ENCODE peak calls at places on chromosomes 2 and 18, in eight cellular contexts. One of them, this sample, is unnamed.

GRCh38 chr18:5890606-5891360 is 4.5 kb downstream of the TMEM200C start:
- DNase-seq in NCI-H510A: no peak
- DNase-seq in astrocyte of the hippocampus: peak
- DNase-seq in Right ventricle myocardium inferior: no peak
- DNase-seq in NCI-H748 treated with DMSO at 0.1 percent for 48 hours: peak
- DNase-seq in nucleus accumbens: no peak
- DNase-seq in WERI-Rb-1: peak
- DNase-seq in foreskin melanocyte: no peak
- DNase-seq in this sample: peak

GRCh38 chr18:63273170-63273925 is 46.2 kb downstream of the BCL2 start:
- DNase-seq in NCI-H510A: no peak
- DNase-seq in astrocyte of the hippocampus: no peak
- DNase-seq in Right ventricle myocardium inferior: no peak
- DNase-seq in NCI-H748 treated with DMSO at 0.1 percent for 48 hours: no peak
- DNase-seq in nucleus accumbens: no peak
- DNase-seq in WERI-Rb-1: no peak
- DNase-seq in foreskin melanocyte: no peak
- DNase-seq in this sample: no peak

GRCh38 chr2:24568492-24568891 is 77.4 kb downstream of the NCOA1 start:
- DNase-seq in NCI-H510A: no peak
- DNase-seq in astrocyte of the hippocampus: no peak
- DNase-seq in Right ventricle myocardium inferior: no peak
- DNase-seq in NCI-H748 treated with DMSO at 0.1 percent for 48 hours: no peak
- DNase-seq in nucleus accumbens: no peak
- DNase-seq in WERI-Rb-1: no peak
- DNase-seq in foreskin melanocyte: no peak
- DNase-seq in this sample: no peak

GRCh38 chr2:168025487-168026203 is 221.8 kb downstream of the STK39 start:
- DNase-seq in NCI-H510A: no peak
- DNase-seq in astrocyte of the hippocampus: no peak
- DNase-seq in Right ventricle myocardium inferior: no peak
- DNase-seq in NCI-H748 treated with DMSO at 0.1 percent for 48 hours: no peak
- DNase-seq in nucleus accumbens: no peak
- DNase-seq in WERI-Rb-1: peak
- DNase-seq in foreskin melanocyte: peak
- DNase-seq in this sample: no peak

GRCh38 chr18:23537274-23537673 is 34.0 kb downstream of the RMC1 start:
- DNase-seq in NCI-H510A: no peak
- DNase-seq in astrocyte of the hippocampus: no peak
- DNase-seq in Right ventricle myocardium inferior: no peak
- DNase-seq in NCI-H748 treated with DMSO at 0.1 percent for 48 hours: no peak
- DNase-seq in nucleus accumbens: no peak
- DNase-seq in WERI-Rb-1: no peak
- DNase-seq in foreskin melanocyte: no peak
- DNase-seq in this sample: no peak

GRCh38 chr2:7498927-7499489 is 581.8 kb downstream of the RNF144A start:
- DNase-seq in NCI-H510A: no peak
- DNase-seq in astrocyte of the hippocampus: no peak
- DNase-seq in Right ventricle myocardium inferior: no peak
- DNase-seq in NCI-H748 treated with DMSO at 0.1 percent for 48 hours: no peak
- DNase-seq in nucleus accumbens: no peak
- DNase-seq in WERI-Rb-1: no peak
- DNase-seq in foreskin melanocyte: no peak
- DNase-seq in this sample: no peak

GRCh38 chr2:85536479-85536878 is 2.5 kb upstream of the MAT2A start:
- DNase-seq in NCI-H510A: no peak
- DNase-seq in astrocyte of the hippocampus: peak
- DNase-seq in Right ventricle myocardium inferior: no peak
- DNase-seq in NCI-H748 treated with DMSO at 0.1 percent for 48 hours: no peak
- DNase-seq in nucleus accumbens: no peak
- DNase-seq in WERI-Rb-1: no peak
- DNase-seq in foreskin melanocyte: no peak
- DNase-seq in this sample: no peak

GRCh38 chr2:133884739-133885381 is 316.6 kb upstream of the NCKAP5 start:
- DNase-seq in NCI-H510A: no peak
- DNase-seq in astrocyte of the hippocampus: peak
- DNase-seq in Right ventricle myocardium inferior: no peak
- DNase-seq in NCI-H748 treated with DMSO at 0.1 percent for 48 hours: peak
- DNase-seq in nucleus accumbens: no peak
- DNase-seq in WERI-Rb-1: no peak
- DNase-seq in foreskin melanocyte: no peak
- DNase-seq in this sample: no peak

GRCh38 chr2:46329803-46330775 is 32.9 kb downstream of the EPAS1 start:
- DNase-seq in NCI-H510A: no peak
- DNase-seq in astrocyte of the hippocampus: peak
- DNase-seq in Right ventricle myocardium inferior: no peak
- DNase-seq in NCI-H748 treated with DMSO at 0.1 percent for 48 hours: no peak
- DNase-seq in nucleus accumbens: no peak
- DNase-seq in WERI-Rb-1: no peak
- DNase-seq in foreskin melanocyte: peak
- DNase-seq in this sample: no peak

GRCh38 chr2:6864938-6865345 is 765 bp downstream of the CMPK2 start:
- DNase-seq in NCI-H510A: no peak
- DNase-seq in astrocyte of the hippocampus: peak
- DNase-seq in Right ventricle myocardium inferior: no peak
- DNase-seq in NCI-H748 treated with DMSO at 0.1 percent for 48 hours: no peak
- DNase-seq in nucleus accumbens: no peak
- DNase-seq in WERI-Rb-1: peak
- DNase-seq in foreskin melanocyte: no peak
- DNase-seq in this sample: no peak

GRCh38 chr2:172888704-172889103 is 153.1 kb downstream of the RAPGEF4 start:
- DNase-seq in NCI-H510A: peak
- DNase-seq in astrocyte of the hippocampus: no peak
- DNase-seq in Right ventricle myocardium inferior: no peak
- DNase-seq in NCI-H748 treated with DMSO at 0.1 percent for 48 hours: peak
- DNase-seq in nucleus accumbens: no peak
- DNase-seq in WERI-Rb-1: no peak
- DNase-seq in foreskin melanocyte: no peak
- DNase-seq in this sample: no peak

GRCh38 chr18:13612111-13612997 is 114.0 kb downstream of the FAM210A start:
- DNase-seq in NCI-H510A: no peak
- DNase-seq in astrocyte of the hippocampus: peak
- DNase-seq in Right ventricle myocardium inferior: peak
- DNase-seq in NCI-H748 treated with DMSO at 0.1 percent for 48 hours: no peak
- DNase-seq in nucleus accumbens: peak
- DNase-seq in WERI-Rb-1: no peak
- DNase-seq in foreskin melanocyte: no peak
- DNase-seq in this sample: peak

GRCh38 chr2:199932312-199932855 is 21.3 kb downstream of the C2orf69 start:
- DNase-seq in NCI-H510A: no peak
- DNase-seq in astrocyte of the hippocampus: peak
- DNase-seq in Right ventricle myocardium inferior: no peak
- DNase-seq in NCI-H748 treated with DMSO at 0.1 percent for 48 hours: no peak
- DNase-seq in nucleus accumbens: peak
- DNase-seq in WERI-Rb-1: no peak
- DNase-seq in foreskin melanocyte: peak
- DNase-seq in this sample: no peak

GRCh38 chr2:125730921-125731320 is 925.0 kb upstream of the GYPC start:
- DNase-seq in NCI-H510A: no peak
- DNase-seq in astrocyte of the hippocampus: no peak
- DNase-seq in Right ventricle myocardium inferior: no peak
- DNase-seq in NCI-H748 treated with DMSO at 0.1 percent for 48 hours: no peak
- DNase-seq in nucleus accumbens: no peak
- DNase-seq in WERI-Rb-1: no peak
- DNase-seq in foreskin melanocyte: no peak
- DNase-seq in this sample: no peak

GRCh38 chr2:225100856-225101294 is 58.6 kb upstream of the DOCK10 start:
- DNase-seq in NCI-H510A: no peak
- DNase-seq in astrocyte of the hippocampus: peak
- DNase-seq in Right ventricle myocardium inferior: no peak
- DNase-seq in NCI-H748 treated with DMSO at 0.1 percent for 48 hours: no peak
- DNase-seq in nucleus accumbens: no peak
- DNase-seq in WERI-Rb-1: no peak
- DNase-seq in foreskin melanocyte: no peak
- DNase-seq in this sample: no peak

GRCh38 chr18:40529478-40529877 is 1425.6 kb upstream of the PIK3C3 start:
- DNase-seq in NCI-H510A: no peak
- DNase-seq in astrocyte of the hippocampus: peak
- DNase-seq in Right ventricle myocardium inferior: no peak
- DNase-seq in NCI-H748 treated with DMSO at 0.1 percent for 48 hours: no peak
- DNase-seq in nucleus accumbens: no peak
- DNase-seq in WERI-Rb-1: no peak
- DNase-seq in foreskin melanocyte: no peak
- DNase-seq in this sample: no peak

GRCh38 chr2:122368576-122369243 is 613.3 kb downstream of the TSN start:
- DNase-seq in NCI-H510A: no peak
- DNase-seq in astrocyte of the hippocampus: no peak
- DNase-seq in Right ventricle myocardium inferior: no peak
- DNase-seq in NCI-H748 treated with DMSO at 0.1 percent for 48 hours: no peak
- DNase-seq in nucleus accumbens: no peak
- DNase-seq in WERI-Rb-1: peak
- DNase-seq in foreskin melanocyte: peak
- DNase-seq in this sample: no peak

GRCh38 chr2:95023222-95023597 is 2.3 kb upstream of the MAL start:
- DNase-seq in NCI-H510A: no peak
- DNase-seq in astrocyte of the hippocampus: no peak
- DNase-seq in Right ventricle myocardium inferior: peak
- DNase-seq in NCI-H748 treated with DMSO at 0.1 percent for 48 hours: no peak
- DNase-seq in nucleus accumbens: no peak
- DNase-seq in WERI-Rb-1: peak
- DNase-seq in foreskin melanocyte: no peak
- DNase-seq in this sample: peak

GRCh38 chr2:28617502-28618184 is 121.8 kb downstream of the PLB1 start:
- DNase-seq in NCI-H510A: no peak
- DNase-seq in astrocyte of the hippocampus: no peak
- DNase-seq in Right ventricle myocardium inferior: no peak
- DNase-seq in NCI-H748 treated with DMSO at 0.1 percent for 48 hours: no peak
- DNase-seq in nucleus accumbens: no peak
- DNase-seq in WERI-Rb-1: no peak
- DNase-seq in foreskin melanocyte: no peak
- DNase-seq in this sample: no peak

GRCh38 chr2:120844098-120844738 is 108.5 kb downstream of the GLI2 start:
- DNase-seq in NCI-H510A: no peak
- DNase-seq in astrocyte of the hippocampus: no peak
- DNase-seq in Right ventricle myocardium inferior: no peak
- DNase-seq in NCI-H748 treated with DMSO at 0.1 percent for 48 hours: no peak
- DNase-seq in nucleus accumbens: no peak
- DNase-seq in WERI-Rb-1: no peak
- DNase-seq in foreskin melanocyte: no peak
- DNase-seq in this sample: no peak

GRCh38 chr2:220181158-220181557 is 553.7 kb downstream of the SLC4A3 start:
- DNase-seq in NCI-H510A: no peak
- DNase-seq in astrocyte of the hippocampus: peak
- DNase-seq in Right ventricle myocardium inferior: no peak
- DNase-seq in NCI-H748 treated with DMSO at 0.1 percent for 48 hours: no peak
- DNase-seq in nucleus accumbens: no peak
- DNase-seq in WERI-Rb-1: no peak
- DNase-seq in foreskin melanocyte: no peak
- DNase-seq in this sample: no peak

GRCh38 chr2:23700627-23701026 is 226.3 kb downstream of the ATAD2B start:
- DNase-seq in NCI-H510A: no peak
- DNase-seq in astrocyte of the hippocampus: no peak
- DNase-seq in Right ventricle myocardium inferior: no peak
- DNase-seq in NCI-H748 treated with DMSO at 0.1 percent for 48 hours: no peak
- DNase-seq in nucleus accumbens: no peak
- DNase-seq in WERI-Rb-1: no peak
- DNase-seq in foreskin melanocyte: no peak
- DNase-seq in this sample: no peak

GRCh38 chr18:3455938-3456685 is 6.1 kb downstream of the TGIF1 start:
- DNase-seq in NCI-H510A: no peak
- DNase-seq in astrocyte of the hippocampus: peak
- DNase-seq in Right ventricle myocardium inferior: no peak
- DNase-seq in NCI-H748 treated with DMSO at 0.1 percent for 48 hours: no peak
- DNase-seq in nucleus accumbens: no peak
- DNase-seq in WERI-Rb-1: no peak
- DNase-seq in foreskin melanocyte: no peak
- DNase-seq in this sample: no peak

GRCh38 chr18:35231052-35231451 is 9.8 kb upstream of the ZNF397 start:
- DNase-seq in NCI-H510A: no peak
- DNase-seq in astrocyte of the hippocampus: peak
- DNase-seq in Right ventricle myocardium inferior: peak
- DNase-seq in NCI-H748 treated with DMSO at 0.1 percent for 48 hours: peak
- DNase-seq in nucleus accumbens: peak
- DNase-seq in WERI-Rb-1: peak
- DNase-seq in foreskin melanocyte: peak
- DNase-seq in this sample: peak

GRCh38 chr2:54599914-54600313 is 123.5 kb upstream of the EML6 start:
- DNase-seq in NCI-H510A: no peak
- DNase-seq in astrocyte of the hippocampus: peak
- DNase-seq in Right ventricle myocardium inferior: no peak
- DNase-seq in NCI-H748 treated with DMSO at 0.1 percent for 48 hours: no peak
- DNase-seq in nucleus accumbens: no peak
- DNase-seq in WERI-Rb-1: no peak
- DNase-seq in foreskin melanocyte: no peak
- DNase-seq in this sample: peak

GRCh38 chr2:88857951-88858406 is 166.5 kb downstream of the RPIA start:
- DNase-seq in NCI-H510A: no peak
- DNase-seq in astrocyte of the hippocampus: peak
- DNase-seq in Right ventricle myocardium inferior: no peak
- DNase-seq in NCI-H748 treated with DMSO at 0.1 percent for 48 hours: no peak
- DNase-seq in nucleus accumbens: no peak
- DNase-seq in WERI-Rb-1: no peak
- DNase-seq in foreskin melanocyte: no peak
- DNase-seq in this sample: no peak

GRCh38 chr2:209091026-209091425 is 332.8 kb upstream of the MAP2 start:
- DNase-seq in NCI-H510A: no peak
- DNase-seq in astrocyte of the hippocampus: peak
- DNase-seq in Right ventricle myocardium inferior: no peak
- DNase-seq in NCI-H748 treated with DMSO at 0.1 percent for 48 hours: no peak
- DNase-seq in nucleus accumbens: no peak
- DNase-seq in WERI-Rb-1: no peak
- DNase-seq in foreskin melanocyte: no peak
- DNase-seq in this sample: no peak

GRCh38 chr18:2894131-2894840 is 47.5 kb downstream of the EMILIN2 start:
- DNase-seq in NCI-H510A: no peak
- DNase-seq in astrocyte of the hippocampus: no peak
- DNase-seq in Right ventricle myocardium inferior: peak
- DNase-seq in NCI-H748 treated with DMSO at 0.1 percent for 48 hours: no peak
- DNase-seq in nucleus accumbens: no peak
- DNase-seq in WERI-Rb-1: no peak
- DNase-seq in foreskin melanocyte: no peak
- DNase-seq in this sample: no peak

GRCh38 chr2:239826786-239827510 is 198.2 kb downstream of the NDUFA10 start:
- DNase-seq in NCI-H510A: no peak
- DNase-seq in astrocyte of the hippocampus: no peak
- DNase-seq in Right ventricle myocardium inferior: peak
- DNase-seq in NCI-H748 treated with DMSO at 0.1 percent for 48 hours: no peak
- DNase-seq in nucleus accumbens: no peak
- DNase-seq in WERI-Rb-1: no peak
- DNase-seq in foreskin melanocyte: no peak
- DNase-seq in this sample: no peak

GRCh38 chr18:63444567-63444966 is 22.3 kb upstream of the VPS4B start:
- DNase-seq in NCI-H510A: no peak
- DNase-seq in astrocyte of the hippocampus: no peak
- DNase-seq in Right ventricle myocardium inferior: no peak
- DNase-seq in NCI-H748 treated with DMSO at 0.1 percent for 48 hours: no peak
- DNase-seq in nucleus accumbens: no peak
- DNase-seq in WERI-Rb-1: no peak
- DNase-seq in foreskin melanocyte: no peak
- DNase-seq in this sample: no peak

GRCh38 chr2:135198481-135198880 is 146.4 kb downstream of the RAB3GAP1 start:
- DNase-seq in NCI-H510A: no peak
- DNase-seq in astrocyte of the hippocampus: no peak
- DNase-seq in Right ventricle myocardium inferior: no peak
- DNase-seq in NCI-H748 treated with DMSO at 0.1 percent for 48 hours: no peak
- DNase-seq in nucleus accumbens: no peak
- DNase-seq in WERI-Rb-1: no peak
- DNase-seq in foreskin melanocyte: no peak
- DNase-seq in this sample: no peak

GRCh38 chr2:208077286-208077685 is 47.0 kb downstream of the CRYGD start:
- DNase-seq in NCI-H510A: no peak
- DNase-seq in astrocyte of the hippocampus: peak
- DNase-seq in Right ventricle myocardium inferior: no peak
- DNase-seq in NCI-H748 treated with DMSO at 0.1 percent for 48 hours: no peak
- DNase-seq in nucleus accumbens: no peak
- DNase-seq in WERI-Rb-1: no peak
- DNase-seq in foreskin melanocyte: no peak
- DNase-seq in this sample: no peak

GRCh38 chr2:146651361-146651760 is 1193.5 kb upstream of the ACVR2A start:
- DNase-seq in NCI-H510A: no peak
- DNase-seq in astrocyte of the hippocampus: no peak
- DNase-seq in Right ventricle myocardium inferior: no peak
- DNase-seq in NCI-H748 treated with DMSO at 0.1 percent for 48 hours: no peak
- DNase-seq in nucleus accumbens: no peak
- DNase-seq in WERI-Rb-1: no peak
- DNase-seq in foreskin melanocyte: no peak
- DNase-seq in this sample: no peak

GRCh38 chr2:220334210-220334609 is 706.8 kb downstream of the SLC4A3 start:
- DNase-seq in NCI-H510A: no peak
- DNase-seq in astrocyte of the hippocampus: peak
- DNase-seq in Right ventricle myocardium inferior: no peak
- DNase-seq in NCI-H748 treated with DMSO at 0.1 percent for 48 hours: no peak
- DNase-seq in nucleus accumbens: no peak
- DNase-seq in WERI-Rb-1: no peak
- DNase-seq in foreskin melanocyte: no peak
- DNase-seq in this sample: no peak